ENCODE peak calls at places on chromosome 19, in seven cellular contexts. One of them, this sample, is unnamed.

GRCh38 chr19:35991731-35992450 is 3.1 kb upstream of the SDHAF1 start:
- DNase-seq in neuronal stem cell: no peak
- DNase-seq in CD4-positive, alpha-beta T cell: no peak
- DNase-seq in NCI-H1092: no peak
- DNase-seq in endodermal cell: no peak
- DNase-seq in PC-9: no peak
- DNase-seq in ELR: no peak
- DNase-seq in this sample: no peak

GRCh38 chr19:48445606-48446481 is at the start of gene GRWD1:
- DNase-seq in neuronal stem cell: peak
- DNase-seq in CD4-positive, alpha-beta T cell: peak
- DNase-seq in NCI-H1092: peak
- DNase-seq in endodermal cell: peak
- DNase-seq in PC-9: peak
- DNase-seq in ELR: peak
- DNase-seq in this sample: peak

GRCh38 chr19:10086032-10086903 is at the start of gene SHFL:
- DNase-seq in neuronal stem cell: peak
- DNase-seq in CD4-positive, alpha-beta T cell: peak
- DNase-seq in NCI-H1092: peak
- DNase-seq in endodermal cell: peak
- DNase-seq in PC-9: peak
- DNase-seq in ELR: peak
- DNase-seq in this sample: peak

GRCh38 chr19:39133431-39134270 is 8.1 kb downstream of the PAK4 start:
- DNase-seq in neuronal stem cell: no peak
- DNase-seq in CD4-positive, alpha-beta T cell: no peak
- DNase-seq in NCI-H1092: no peak
- DNase-seq in endodermal cell: peak
- DNase-seq in PC-9: no peak
- DNase-seq in ELR: no peak
- DNase-seq in this sample: no peak

GRCh38 chr19:38059897-38060296 is 152.9 kb downstream of the SIPA1L3 start:
- DNase-seq in neuronal stem cell: no peak
- DNase-seq in CD4-positive, alpha-beta T cell: no peak
- DNase-seq in NCI-H1092: no peak
- DNase-seq in endodermal cell: no peak
- DNase-seq in PC-9: no peak
- DNase-seq in ELR: peak
- DNase-seq in this sample: no peak

GRCh38 chr19:3636962-3637361 is 10.4 kb upstream of the CACTIN start:
- DNase-seq in neuronal stem cell: no peak
- DNase-seq in CD4-positive, alpha-beta T cell: no peak
- DNase-seq in NCI-H1092: no peak
- DNase-seq in endodermal cell: no peak
- DNase-seq in PC-9: no peak
- DNase-seq in ELR: no peak
- DNase-seq in this sample: no peak

GRCh38 chr19:15455996-15456395 is 6.2 kb upstream of the WIZ start:
- DNase-seq in neuronal stem cell: no peak
- DNase-seq in CD4-positive, alpha-beta T cell: no peak
- DNase-seq in NCI-H1092: no peak
- DNase-seq in endodermal cell: no peak
- DNase-seq in PC-9: no peak
- DNase-seq in ELR: no peak
- DNase-seq in this sample: no peak

GRCh38 chr19:57171551-57172081 is 4.3 kb upstream of the DUXA start:
- DNase-seq in neuronal stem cell: peak
- DNase-seq in CD4-positive, alpha-beta T cell: peak
- DNase-seq in NCI-H1092: no peak
- DNase-seq in endodermal cell: peak
- DNase-seq in PC-9: no peak
- DNase-seq in ELR: peak
- DNase-seq in this sample: no peak

GRCh38 chr19:5953680-5954213 is 24.2 kb downstream of the RANBP3 start:
- DNase-seq in neuronal stem cell: no peak
- DNase-seq in CD4-positive, alpha-beta T cell: no peak
- DNase-seq in NCI-H1092: no peak
- DNase-seq in endodermal cell: no peak
- DNase-seq in PC-9: no peak
- DNase-seq in ELR: no peak
- DNase-seq in this sample: no peak

This sample was measured in Calu3.